ENCODE peak calls at places on chromosomes 6 and 20, in four cellular contexts. V is HepG2, X is GM12878, B is H1. U is an unnamed sample.

GRCh38 chr6:17156112-17156921 is 54.5 kb downstream of the STMND1 start:
- DNase-seq in V (peak; percentile 75), X (peak; percentile 20), B (peak; percentile 61), U (peak; percentile 55)

GRCh38 chr6:147361582-147361981 is 146.9 kb upstream of the SAMD5 start:
- DNase-seq in X (no peak), V (no peak), B (no peak), U (no peak)

GRCh38 chr6:1526689-1527088 is 83.0 kb upstream of the FOXC1 start:
- DNase-seq in B (no peak), V (no peak), X (no peak), U (no peak)

GRCh38 chr6:125597411-125598253 is 151.8 kb upstream of the HEY2 start:
- DNase-seq in B (no peak), X (no peak), V (no peak), U (no peak)

GRCh38 chr20:4193053-4193452 is 177.7 kb upstream of the RNF24 start:
- DNase-seq in X (no peak), V (no peak), B (no peak), U (no peak)

GRCh38 chr20:4811661-4812181 is 90.0 kb downstream of the PRND start:
- DNase-seq in V (no peak), X (peak; percentile 38), B (no peak), U (no peak)

GRCh38 chr6:114810468-114810867 is 467.6 kb upstream of the HS3ST5 start:
- DNase-seq in X (no peak), V (no peak), B (no peak), U (no peak)

GRCh38 chr6:20921533-20921932 is 387.3 kb downstream of the CDKAL1 start:
- DNase-seq in V (no peak), B (no peak), X (no peak), U (no peak)

GRCh38 chr6:123171341-123171740 is 175.3 kb downstream of the CLVS2 start:
- DNase-seq in X (no peak), B (no peak), V (no peak), U (no peak)

GRCh38 chr6:160297310-160297709 is 38.7 kb upstream of the SLC22A2 start:
- DNase-seq in B (no peak), X (no peak), V (peak; percentile 14), U (no peak)

GRCh38 chr6:136959471-136959891 is 37.4 kb downstream of the SLC35D3 start:
- DNase-seq in X (no peak), V (no peak), B (peak; percentile 65), U (no peak)

GRCh38 chr6:15969236-15969778 is 159.6 kb upstream of the MYLIP start:
- DNase-seq in V (no peak), X (no peak), B (no peak), U (no peak)

GRCh38 chr6:135383766-135384165 is 113.8 kb downstream of the AHI1 start:
- DNase-seq in X (no peak), V (no peak), B (no peak), U (no peak)

GRCh38 chr20:19251506-19251905 is 39.1 kb downstream of the SLC24A3 start:
- DNase-seq in X (no peak), B (peak; percentile 37), V (no peak), U (no peak)

DNA sequence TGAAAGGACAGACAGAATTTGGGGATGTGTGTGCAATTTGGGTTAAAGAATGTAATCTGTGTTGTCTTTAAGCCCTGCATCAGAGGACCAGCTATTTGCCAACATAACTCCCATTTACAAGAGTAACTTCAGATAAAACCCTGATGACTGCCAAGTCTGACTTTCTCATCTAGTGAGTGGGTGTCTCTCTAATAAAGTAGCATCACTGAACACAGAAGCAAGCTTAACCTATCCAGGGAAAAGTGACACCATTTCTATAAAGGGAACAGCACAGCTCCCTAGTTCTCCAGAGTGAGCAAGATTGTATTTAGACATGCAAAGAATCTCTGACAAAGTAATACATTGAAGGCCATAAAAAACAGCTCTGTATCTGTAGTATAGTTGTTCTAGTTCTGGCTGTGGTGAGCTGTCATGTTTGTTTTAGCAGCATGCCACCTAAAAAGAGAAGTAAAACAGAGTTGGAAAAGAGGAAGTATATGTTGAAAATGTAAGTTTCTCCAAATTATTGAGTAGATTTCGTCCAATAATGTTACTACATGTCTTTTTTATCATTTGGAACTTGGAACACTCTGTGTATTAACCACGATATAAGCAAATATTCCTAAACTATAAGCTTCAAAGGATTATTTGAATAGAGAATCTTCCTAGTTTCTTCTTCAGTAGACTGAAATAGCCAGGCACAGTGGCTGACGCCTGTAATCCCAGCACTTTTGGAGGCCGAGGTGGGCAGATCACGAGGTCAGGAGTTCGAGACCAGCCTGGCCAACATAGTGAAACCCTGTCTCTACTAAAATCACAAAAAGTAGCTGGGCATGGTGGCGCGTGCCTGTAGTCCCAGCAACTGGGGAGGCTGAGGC is 8.8 kb upstream of the PIM1 start:
- DNase-seq in B (no peak), X (peak; percentile 66), V (no peak), U (no peak)
- TF ChIP-seq SUZ12 in B (no peak), X (no peak), V (no peak), U (no peak)

GRCh38 chr6:6847591-6847990 is 259.1 kb downstream of the LY86 start:
- DNase-seq in B (no peak), V (no peak), X (no peak), U (no peak)

GRCh38 chr6:6856538-6857523 is 250.9 kb upstream of the RREB1 start:
- DNase-seq in B (peak; percentile 55), X (peak; percentile 71), V (no peak), U (peak; percentile 35)

GRCh38 chr6:6845603-6846002 is 257.1 kb downstream of the LY86 start:
- DNase-seq in B (no peak), X (no peak), V (no peak), U (no peak)

GRCh38 chr6:6851862-6852261 is 255.9 kb upstream of the RREB1 start:
- DNase-seq in X (no peak), B (no peak), V (no peak), U (no peak)

DNA sequence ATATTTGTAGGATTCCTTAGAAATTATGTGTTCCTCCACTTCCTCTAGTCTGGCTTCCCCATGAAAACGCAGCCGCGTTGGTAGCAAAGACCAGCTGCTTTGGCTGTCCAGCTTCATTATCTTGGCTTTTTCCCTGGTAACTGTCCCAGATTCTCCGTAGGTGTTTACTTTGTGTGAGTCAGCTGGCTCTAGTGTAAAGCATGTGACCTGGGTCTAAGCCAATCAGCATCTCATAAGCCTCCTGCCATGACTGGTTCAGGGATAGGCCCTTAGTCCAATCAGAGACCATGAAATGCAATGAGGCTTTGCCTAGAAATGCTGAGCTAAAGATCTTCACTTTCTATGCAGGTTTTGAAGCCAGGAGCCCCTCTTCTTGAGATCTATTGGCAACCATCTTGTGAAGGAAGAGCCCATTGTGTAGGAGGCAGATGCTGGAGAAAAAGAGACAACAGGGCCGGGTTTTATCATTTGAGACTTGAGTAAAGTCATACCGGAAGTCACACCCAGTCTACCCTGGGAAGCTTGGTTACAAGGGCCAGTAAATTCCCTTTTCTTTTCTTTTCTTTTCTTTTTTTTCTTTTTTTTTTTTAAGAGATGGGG is 256.6 kb upstream of the RREB1 start:
- DNase-seq in B (no peak), X (no peak), V (peak; percentile 12), U (no peak)
- TF ChIP-seq ZNF274 in B (no peak), X (no peak), V (no peak), U (no peak)

DNA sequence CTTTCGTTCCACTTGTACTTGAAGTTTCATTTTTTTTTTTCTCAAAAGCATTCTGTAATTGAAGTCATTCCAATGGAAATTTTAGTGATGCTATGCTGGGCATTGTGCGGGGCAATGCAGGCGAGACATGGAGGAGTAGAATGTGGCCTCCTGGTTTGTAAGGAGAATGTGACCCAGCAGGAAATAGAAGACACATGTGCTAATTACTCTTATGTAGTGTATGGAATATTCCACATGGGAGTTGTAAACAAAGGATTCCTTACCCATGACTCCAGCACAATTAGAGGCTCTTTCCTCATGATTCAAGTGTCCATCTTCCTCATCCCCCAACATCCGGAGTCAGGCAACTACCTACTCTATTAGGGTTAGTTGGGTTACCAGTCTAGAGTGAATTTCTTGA is 14.9 kb upstream of the RFPL4B start:
- DNase-seq in V (no peak), B (no peak), X (no peak), U (no peak)
- TF ChIP-seq SUZ12 in V (no peak), B (no peak), X (no peak), U (no peak)

GRCh38 chr6:82867946-82868345 is 197.7 kb downstream of the UBE3D start:
- DNase-seq in V (no peak), X (no peak), B (no peak), U (no peak)

GRCh38 chr6:82861121-82861520 is 204.5 kb downstream of the UBE3D start:
- DNase-seq in V (no peak), X (no peak), B (no peak), U (no peak)

GRCh38 chr6:82866446-82866845 is 199.2 kb downstream of the UBE3D start:
- DNase-seq in V (no peak), X (no peak), B (no peak), U (no peak)

GRCh38 chr6:82863771-82864170 is 201.9 kb downstream of the UBE3D start:
- DNase-seq in X (no peak), B (no peak), V (no peak), U (no peak)

DNA sequence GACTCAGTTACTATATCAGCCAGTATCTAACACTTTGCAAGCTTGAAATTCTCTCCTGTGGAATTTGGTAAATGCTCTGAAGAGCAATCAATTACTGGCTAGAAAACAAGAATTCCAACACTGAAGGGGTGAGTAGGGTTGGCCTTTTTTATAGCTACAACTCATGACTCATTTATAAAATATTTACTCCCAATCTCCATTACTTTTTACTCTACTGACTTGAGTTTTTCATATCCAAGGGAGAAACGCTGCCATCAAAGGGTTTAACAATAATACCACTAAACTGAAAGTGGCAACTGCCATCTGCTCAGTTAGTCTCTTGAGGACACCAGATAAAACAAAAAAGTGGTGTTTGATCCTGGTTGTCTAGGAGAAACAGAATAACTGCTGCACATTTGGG is 203.1 kb downstream of the UBE3D start:
- DNase-seq in B (no peak), V (no peak), X (no peak), U (no peak)
- TF ChIP-seq ZNF274 in B (no peak), V (no peak), X (no peak), U (no peak)

GRCh38 chr6:107957165-107957908 is 671 bp downstream of the SEC63 start:
- DNase-seq in V (peak; percentile 47), X (no peak), B (peak; percentile 77), U (no peak)
- TF ChIP-seq SUZ12 in V (no peak), X (no peak), B (no peak), U (no peak)

DNA sequence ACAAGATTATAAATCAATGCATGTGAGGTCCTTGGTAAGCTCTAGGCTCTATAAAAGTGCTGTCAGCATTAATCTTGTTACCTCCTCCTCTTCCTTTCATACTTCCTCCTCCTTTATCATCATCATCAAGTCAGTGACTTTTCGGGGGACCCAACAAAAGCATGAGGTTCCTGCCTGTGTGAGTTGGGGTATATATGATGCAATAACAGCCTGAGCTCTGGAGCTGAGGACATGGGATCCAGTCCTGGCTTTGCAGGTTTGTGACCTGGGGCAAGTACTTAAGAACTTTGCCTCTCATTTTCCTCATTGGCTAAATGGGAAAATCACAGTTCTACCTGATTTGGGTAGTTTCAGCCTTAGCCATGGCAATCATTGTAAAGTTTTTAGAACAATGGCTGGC is 7.1 kb upstream of the PHACTR3 start:
- DNase-seq in V (no peak), B (no peak), X (no peak), U (no peak)
- TF ChIP-seq ZNF274 in V (no peak), B (no peak), X (no peak), U (no peak)

U was measured in NT2/D1.